ENCODE peak calls at places on chromosomes 1 and 21, in nine cellular contexts. K is spleen, Q is suprapubic skin, H is esophagus muscularis mucosa, W is H1, A is transverse colon, L is GM23338, E is prostate gland, D is K562. P is an unnamed sample.

GRCh38 chr1:11131816-11132215 is 32.1 kb upstream of the EXOSC10 start:
- DNase-seq in D (no peak), W (no peak), H (no peak), Q (no peak), K (no peak), E (no peak), A (no peak), L (no peak), P (no peak)

GRCh38 chr1:148318123-148318899 is 164.8 kb downstream of the PPIAL4G start:
- DNase-seq in W (no peak), E (no peak), L (peak; percentile 80), D (no peak), K (peak; percentile 88), H (peak; percentile 89), A (peak; percentile 43), Q (no peak), P (no peak)

GRCh38 chr1:88009916-88010315 is 674.2 kb upstream of the PKN2 start:
- DNase-seq in K (no peak), A (no peak), H (no peak), E (no peak), L (peak; percentile 29), D (no peak), Q (no peak), W (no peak), P (no peak)

GRCh38 chr1:213244664-213245091 is 193.6 kb downstream of the RPS6KC1 start:
- DNase-seq in D (peak; percentile 62), K (no peak), A (peak; percentile 9), Q (no peak), H (no peak), W (no peak), E (no peak), L (peak; percentile 73), P (no peak)

GRCh38 chr1:204108312-204109141 is 35.6 kb downstream of the SOX13 start:
- DNase-seq in H (no peak), A (no peak), Q (no peak), W (peak; percentile 80), D (no peak), K (no peak), L (peak; percentile 96), E (no peak), P (no peak)

GRCh38 chr1:147171399-147172167 is 687 bp downstream of the PRKAB2 start:
- DNase-seq in L (peak; percentile 24), H (no peak), A (peak; percentile 13), W (no peak), E (peak; percentile 6), D (peak; percentile 26), K (no peak), Q (no peak), P (no peak)

GRCh38 chr1:241842565-241842964 is 5.4 kb upstream of the EXO1 start:
- DNase-seq in A (no peak), H (no peak), L (no peak), Q (no peak), E (no peak), D (no peak), W (no peak), K (no peak), P (no peak)

GRCh38 chr1:220874201-220874655 is 5.0 kb upstream of the HLX start:
- DNase-seq in Q (no peak), A (peak; percentile 50), L (peak; percentile 84), K (peak; percentile 78), E (no peak), D (peak; percentile 53), H (no peak), W (no peak), P (no peak)

GRCh38 chr1:66271216-66271903 is 262.6 kb upstream of the SGIP1 start:
- DNase-seq in H (peak; percentile 95), Q (peak; percentile 91), E (peak; percentile 92), L (peak; percentile 74), W (peak; percentile 7), K (no peak), D (no peak), A (peak; percentile 73), P (no peak)

GRCh38 chr1:47388548-47389238 is 27.4 kb upstream of the FOXE3 start:
- DNase-seq in K (no peak), A (peak; percentile 73), Q (no peak), E (peak; percentile 39), H (no peak), D (peak; percentile 78), W (peak; percentile 46), L (peak; percentile 83), P (peak; percentile 57)

GRCh38 chr1:58443986-58444603 is 102.4 kb downstream of the OMA1 start:
- DNase-seq in W (no peak), D (no peak), L (no peak), Q (no peak), K (no peak), H (no peak), A (no peak), E (no peak), P (no peak)

GRCh38 chr1:169884616-169885015 is 9.1 kb downstream of the SCYL3 start:
- DNase-seq in K (no peak), W (no peak), L (no peak), E (no peak), D (no peak), A (no peak), H (no peak), Q (no peak), P (no peak)

GRCh38 chr1:55425310-55425930 is 210.3 kb upstream of the USP24 start:
- DNase-seq in D (no peak), A (no peak), Q (no peak), K (no peak), E (no peak), H (peak; percentile 82), L (peak; percentile 12), W (no peak), P (no peak)

GRCh38 chr1:61000327-61000726 is 82.0 kb upstream of the NFIA start:
- DNase-seq in A (no peak), Q (no peak), W (no peak), K (no peak), E (no peak), H (no peak), L (no peak), D (no peak), P (no peak)

GRCh38 chr1:101409102-101409501 is 172.3 kb downstream of the S1PR1 start:
- DNase-seq in H (no peak), L (no peak), A (no peak), K (no peak), W (no peak), Q (no peak), E (no peak), D (no peak), P (no peak)

GRCh38 chr21:44549525-44550211 is 1.6 kb downstream of the KRTAP10-2 start:
- DNase-seq in H (peak; percentile 57), K (peak; percentile 72), L (peak; percentile 42), E (no peak), D (no peak), W (no peak), A (no peak), Q (no peak), P (peak; percentile 56)

DNA sequence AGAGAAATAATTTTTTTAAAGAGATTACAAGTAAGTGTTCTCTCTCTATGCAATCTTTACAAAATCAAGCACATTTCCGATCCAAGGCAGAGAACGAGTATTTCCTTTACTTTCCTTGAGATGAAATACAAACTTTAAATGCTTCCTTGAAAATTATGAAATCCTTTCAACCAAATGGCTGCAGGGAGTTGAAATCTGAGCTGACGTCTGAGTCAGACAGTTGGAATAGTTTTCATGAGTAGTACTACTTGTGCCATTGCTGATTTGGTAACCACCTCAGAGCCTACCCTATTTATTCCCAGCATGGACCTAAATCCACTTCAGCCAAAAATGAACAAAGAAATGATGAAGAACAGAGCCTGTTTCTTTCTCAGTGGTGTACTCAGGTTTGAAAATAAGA is 183.6 kb downstream of the GIPC2 start:
- DNase-seq in L (no peak), Q (no peak), A (no peak), E (no peak), W (no peak), D (no peak), K (no peak), H (no peak), P (no peak)
- TF ChIP-seq POLR2AphosphoS5 in L (no peak), Q (peak; percentile 9), A (peak; percentile 28), E (no peak), W (no peak), D (no peak), K (no peak), H (peak; percentile 42), P (no peak)

GRCh38 chr1:197440730-197441129 is 172.7 kb downstream of the CRB1 start:
- DNase-seq in A (no peak), H (no peak), W (no peak), L (no peak), K (no peak), Q (no peak), E (no peak), D (no peak), P (no peak)
- H3K4me1 ChIP-seq in A (no peaks in the 10 kb centered on the region), H (peaks cover 5% of the 10 kb centered on the region), W (peaks cover 2% of the 10 kb centered on the region), L (peaks cover 78% of the 10 kb centered on the region), K (no peaks in the 10 kb centered on the region), Q (no peaks in the 10 kb centered on the region), E (no peaks in the 10 kb centered on the region), D (peaks cover 5% of the 10 kb centered on the region), P (no peaks in the 10 kb centered on the region)

GRCh38 chr1:174746024-174746808 is 253.5 kb upstream of the CACYBP start:
- DNase-seq in A (no peak), L (no peak), D (no peak), W (no peak), H (no peak), E (no peak), K (no peak), Q (no peak), P (no peak)

GRCh38 chr1:174747613-174748012 is 252.1 kb upstream of the CACYBP start:
- DNase-seq in Q (no peak), A (no peak), L (no peak), W (no peak), K (no peak), D (no peak), E (no peak), H (no peak), P (no peak)

GRCh38 chr1:174743654-174744561 is 255.8 kb upstream of the CACYBP start:
- DNase-seq in W (no peak), E (no peak), A (no peak), D (peak; percentile 42), K (no peak), L (peak; percentile 76), Q (no peak), H (no peak), P (no peak)

GRCh38 chr1:174742805-174743653 is 256.7 kb upstream of the CACYBP start:
- DNase-seq in L (no peak), D (no peak), K (no peak), Q (no peak), E (no peak), A (no peak), H (no peak), W (no peak), P (no peak)

GRCh38 chr1:174744886-174745285 is 254.9 kb upstream of the CACYBP start:
- DNase-seq in D (no peak), L (no peak), A (no peak), E (no peak), W (no peak), K (no peak), H (no peak), Q (no peak), P (no peak)
- TF ChIP-seq POLR2AphosphoS5 in D (no peak), L (no peak), A (no peak), E (no peak), W (no peak), K (no peak), H (no peak), Q (no peak), P (no peak)

DNA sequence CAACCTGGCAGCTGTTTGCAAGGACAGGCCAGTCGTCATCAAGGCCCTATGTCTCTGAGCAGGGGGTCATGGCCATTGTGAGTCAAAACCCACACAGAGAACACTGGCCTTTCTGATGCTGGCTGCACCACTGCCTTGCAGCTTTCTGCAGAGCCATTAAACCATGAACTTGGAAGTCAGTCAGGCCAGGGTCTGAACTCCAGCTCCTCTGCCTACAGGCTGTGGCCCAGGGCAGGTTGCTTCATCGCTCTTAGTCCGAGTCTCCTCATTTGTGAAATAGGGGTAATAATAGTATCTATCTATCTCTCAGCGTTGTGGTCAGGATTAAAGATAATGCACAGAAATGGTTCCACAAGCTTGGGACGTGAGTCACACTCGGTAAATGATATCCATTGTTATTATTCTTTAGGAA is 35.8 kb upstream of the HIVEP3 start:
- DNase-seq in L (peak; percentile 32), D (no peak), K (no peak), W (peak; percentile 10), A (no peak), H (no peak), E (no peak), Q (no peak), P (no peak)
- H3K4me1 ChIP-seq in L (peaks cover 6% of the 10 kb centered on the region), D (no peaks in the 10 kb centered on the region), K (peaks cover 5% of the 10 kb centered on the region), W (peaks cover 2% of the 10 kb centered on the region), A (no peaks in the 10 kb centered on the region), H (no peaks in the 10 kb centered on the region), E (no peaks in the 10 kb centered on the region), Q (peaks cover 3% of the 10 kb centered on the region), P (peaks cover 3% of the 10 kb centered on the region)